ENCODE peak calls at places on chromosomes 2 and 18, in five cellular contexts. One of them, this sample, is unnamed.

GRCh38 chr18:33115917-33116316 is 324.6 kb downstream of the CCDC178 start:
- DNase-seq in brain pericyte: no peak
- DNase-seq in Daoy: no peak
- DNase-seq in frontal cortex: no peak
- DNase-seq in NCI-H774: no peak
- DNase-seq in this sample: no peak

GRCh38 chr2:137969418-137969765 is 5.1 kb downstream of the HNMT start:
- DNase-seq in brain pericyte: peak
- DNase-seq in Daoy: peak
- DNase-seq in frontal cortex: peak
- DNase-seq in NCI-H774: peak
- DNase-seq in this sample: peak

GRCh38 chr2:162840598-162841246 is 2.2 kb upstream of the KCNH7 start:
- DNase-seq in brain pericyte: peak
- DNase-seq in Daoy: peak
- DNase-seq in frontal cortex: peak
- DNase-seq in NCI-H774: peak
- DNase-seq in this sample: peak

GRCh38 chr2:19207452-19207851 is 151.0 kb downstream of the OSR1 start:
- DNase-seq in brain pericyte: no peak
- DNase-seq in Daoy: peak
- DNase-seq in frontal cortex: no peak
- DNase-seq in NCI-H774: no peak
- DNase-seq in this sample: no peak

GRCh38 chr2:26555246-26556133 is 77.6 kb upstream of the OTOF start:
- DNase-seq in brain pericyte: no peak
- DNase-seq in Daoy: peak
- DNase-seq in frontal cortex: no peak
- DNase-seq in NCI-H774: no peak
- DNase-seq in this sample: no peak

GRCh38 chr18:57803119-57803969 is at the start of gene ATP8B1:
- DNase-seq in brain pericyte: no peak
- DNase-seq in Daoy: peak
- DNase-seq in frontal cortex: peak
- DNase-seq in NCI-H774: peak
- DNase-seq in this sample: no peak

GRCh38 chr2:3769766-3770165 is 66.4 kb downstream of the DCDC2C start:
- DNase-seq in brain pericyte: no peak
- DNase-seq in Daoy: no peak
- DNase-seq in frontal cortex: no peak
- DNase-seq in NCI-H774: no peak
- DNase-seq in this sample: no peak

GRCh38 chr18:60554961-60555360 is 182.4 kb upstream of the MC4R start:
- DNase-seq in brain pericyte: no peak
- DNase-seq in Daoy: no peak
- DNase-seq in frontal cortex: no peak
- DNase-seq in NCI-H774: peak
- DNase-seq in this sample: no peak

GRCh38 chr2:69149631-69150215 is 136.7 kb downstream of the ANTXR1 start:
- DNase-seq in brain pericyte: no peak
- DNase-seq in Daoy: peak
- DNase-seq in frontal cortex: no peak
- DNase-seq in NCI-H774: no peak
- DNase-seq in this sample: no peak

GRCh38 chr18:42883177-42883576 is 232.3 kb downstream of the RIT2 start:
- DNase-seq in brain pericyte: no peak
- DNase-seq in Daoy: no peak
- DNase-seq in frontal cortex: no peak
- DNase-seq in NCI-H774: no peak
- DNase-seq in this sample: no peak

GRCh38 chr2:28545590-28546195 is 49.8 kb downstream of the PLB1 start:
- DNase-seq in brain pericyte: no peak
- DNase-seq in Daoy: no peak
- DNase-seq in frontal cortex: no peak
- DNase-seq in NCI-H774: no peak
- DNase-seq in this sample: no peak

GRCh38 chr18:13390196-13390595 is 171.6 kb downstream of the LDLRAD4 start:
- DNase-seq in brain pericyte: no peak
- DNase-seq in Daoy: no peak
- DNase-seq in frontal cortex: no peak
- DNase-seq in NCI-H774: no peak
- DNase-seq in this sample: no peak

GRCh38 chr2:61689526-61689925 is 151.4 kb upstream of the XPO1 start:
- DNase-seq in brain pericyte: no peak
- DNase-seq in Daoy: no peak
- DNase-seq in frontal cortex: no peak
- DNase-seq in NCI-H774: no peak
- DNase-seq in this sample: no peak

GRCh38 chr2:119765404-119766002 is 5.8 kb downstream of the PTPN4 start:
- DNase-seq in brain pericyte: no peak
- DNase-seq in Daoy: no peak
- DNase-seq in frontal cortex: no peak
- DNase-seq in NCI-H774: no peak
- DNase-seq in this sample: no peak

GRCh38 chr2:18871430-18871829 is 282.1 kb upstream of the NT5C1B start:
- DNase-seq in brain pericyte: no peak
- DNase-seq in Daoy: no peak
- DNase-seq in frontal cortex: no peak
- DNase-seq in NCI-H774: no peak
- DNase-seq in this sample: no peak